ENCODE peak calls at places on chromosomes 7 and 10, in seven cellular contexts. F is H1, Y is HCT116, R is SK-N-SH, O is K562, Q is GM12878, V is HepG2. A is an unnamed sample.

GRCh38 chr7:141045126-141045841 is 28.6 kb upstream of the TMEM178B start:
- DNase-seq in F (no peak), Y (no peak), R (no peak), O (no peak), Q (no peak), V (no peak), A (no peak)

GRCh38 chr7:22992874-22993840 is 20.8 kb downstream of the HYCC1 start:
- DNase-seq in F (no peak), Y (no peak), R (no peak), O (no peak), Q (peak; percentile 65), V (no peak), A (no peak)

GRCh38 chr7:99514050-99514449 is 9.6 kb downstream of the ZKSCAN5 start:
- DNase-seq in F (no peak), Y (no peak), R (no peak), O (no peak), Q (no peak), V (no peak), A (no peak)

GRCh38 chr10:100509241-100509640 is 10.4 kb downstream of the SEC31B start:
- DNase-seq in F (no peak), Y (no peak), R (no peak), O (no peak), Q (no peak), V (no peak), A (no peak)

GRCh38 chr10:86334515-86335085 is 32.0 kb downstream of the GRID1 start:
- DNase-seq in F (peak; percentile 36), Y (peak; percentile 29), R (no peak), O (peak; percentile 3), Q (no peak), V (no peak), A (peak; percentile 91)

GRCh38 chr7:40922316-40922670 is 780.6 kb downstream of the INHBA start:
- DNase-seq in F (no peak), Y (no peak), R (no peak), O (no peak), Q (no peak), V (no peak), A (peak; percentile 45)

GRCh38 chr7:11437987-11438386 is 394.0 kb downstream of the THSD7A start:
- DNase-seq in F (no peak), Y (no peak), R (no peak), O (no peak), Q (no peak), V (no peak), A (no peak)

GRCh38 chr7:96188623-96188991 is 133.3 kb downstream of the SLC25A13 start:
- DNase-seq in F (no peak), Y (no peak), R (no peak), O (no peak), Q (no peak), V (no peak), A (no peak)

GRCh38 chr10:46255696-46256355 is 31.0 kb upstream of the ANTXRL start:
- DNase-seq in F (peak; percentile 62), Y (peak; percentile 54), R (peak; percentile 95), O (peak; percentile 70), Q (no peak), V (peak; percentile 43), A (peak; percentile 75)

GRCh38 chr7:103317009-103317408 is 19.8 kb downstream of the PMPCB start:
- DNase-seq in F (no peak), Y (no peak), R (no peak), O (no peak), Q (no peak), V (no peak), A (no peak)

GRCh38 chr7:117195361-117195760 is 127.5 kb downstream of the WNT2 start:
- DNase-seq in F (no peak), Y (no peak), R (no peak), O (no peak), Q (no peak), V (no peak), A (no peak)

GRCh38 chr7:141631525-141631924 is 70.4 kb downstream of the DENND11 start:
- DNase-seq in F (no peak), Y (no peak), R (no peak), O (peak; percentile 48), Q (no peak), V (no peak), A (no peak)

DNA sequence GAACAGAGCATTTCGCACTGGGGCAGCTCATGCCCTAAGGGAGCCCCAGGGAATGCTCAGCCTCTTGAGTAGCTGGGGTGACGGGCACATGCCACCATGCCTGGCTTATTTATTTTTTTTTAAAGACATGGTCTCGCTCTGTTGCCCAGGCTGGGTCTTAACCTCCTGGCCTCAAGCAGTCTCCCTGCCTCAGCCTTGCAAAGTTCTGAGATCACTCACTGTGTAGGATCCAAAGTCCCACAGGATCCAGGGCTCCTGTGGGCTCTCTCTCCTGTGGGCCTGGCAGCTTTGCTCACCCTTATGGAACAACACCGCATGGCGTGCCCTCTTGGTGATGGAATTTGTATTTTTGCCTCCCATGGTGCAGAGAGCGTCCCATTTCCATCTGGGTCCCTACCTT is 34.0 kb downstream of the TMEM120A start:
- DNase-seq in F (no peak), Y (no peak), R (no peak), O (no peak), Q (no peak), V (no peak), A (no peak)
- TF ChIP-seq JUND in F (no peak), Y (no peak), R (no peak), O (no peak), Q (no peak), V (no peak), A (no peak)

GRCh38 chr10:6786579-6787031 is 206.5 kb upstream of the PRKCQ start:
- DNase-seq in F (no peak), Y (no peak), R (peak; percentile 20), O (peak; percentile 29), Q (no peak), V (no peak), A (peak; percentile 43)
- TF ChIP-seq JUND in F (no peak), Y (no peak), R (no peak), O (no peak), Q (no peak), V (no peak), A (no peak)

DNA sequence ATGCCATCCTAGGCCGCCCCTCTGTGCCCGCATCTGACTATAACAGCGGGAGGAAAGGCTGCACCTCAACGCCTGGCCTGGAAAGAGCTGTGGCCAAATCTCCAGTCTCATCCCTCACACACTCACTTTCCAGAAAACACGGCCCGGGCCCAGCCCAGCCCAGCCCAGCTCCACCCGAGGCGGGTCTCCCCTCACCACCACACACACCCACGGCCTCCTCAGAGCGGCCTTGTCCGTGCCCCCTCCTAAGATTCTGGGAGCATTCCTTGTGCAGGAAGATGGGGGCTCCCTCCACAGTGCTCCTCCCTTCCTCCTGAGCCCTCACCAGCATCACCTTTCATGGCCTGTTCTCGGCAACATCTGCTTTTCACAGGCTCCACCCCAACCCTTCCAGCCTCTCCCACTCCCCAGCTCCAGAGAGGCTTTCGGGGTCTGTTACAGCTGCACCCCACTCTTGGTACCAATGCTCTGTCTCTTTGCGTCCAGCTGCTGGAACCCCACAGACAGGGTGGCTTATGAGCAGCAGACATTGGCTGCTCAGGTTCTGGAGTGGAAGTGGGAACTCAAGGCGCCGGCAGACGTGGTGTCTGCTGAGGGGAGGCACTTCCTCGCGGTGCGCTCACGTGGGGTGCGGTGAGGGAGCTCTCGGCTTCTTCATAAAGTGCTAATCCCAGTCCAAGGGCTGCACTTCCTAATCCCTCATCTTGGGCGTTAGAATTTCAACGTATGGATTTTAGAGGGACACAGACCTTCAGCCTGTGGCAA is 185.5 kb downstream of the ELFN1 start:
- DNase-seq in F (no peak), Y (no peak), R (no peak), O (no peak), Q (no peak), V (no peak), A (no peak)
- TF ChIP-seq JUND in F (no peak), Y (no peak), R (no peak), O (no peak), Q (no peak), V (no peak), A (no peak)

DNA sequence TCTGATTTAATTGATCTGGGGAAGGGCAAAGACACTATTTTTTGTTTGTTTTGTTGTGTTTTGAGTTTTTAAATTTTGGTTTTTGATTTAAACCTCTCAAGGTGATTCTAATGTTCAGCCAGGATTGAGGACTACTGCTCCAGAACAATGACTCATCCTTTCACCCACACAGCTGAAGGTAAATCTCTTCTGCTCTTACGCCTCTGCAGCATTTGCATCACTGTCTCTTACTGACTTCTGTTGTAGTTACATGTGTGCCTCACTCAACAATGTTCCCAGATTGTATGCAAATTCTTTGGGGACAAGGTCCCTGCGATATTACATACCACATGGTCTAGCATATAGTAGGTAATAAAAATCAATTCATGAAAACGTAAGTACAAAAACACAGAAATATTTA is 467.5 kb upstream of the LRRN3 start:
- DNase-seq in F (no peak), Y (no peak), R (no peak), O (no peak), Q (no peak), V (no peak), A (no peak)
- TF ChIP-seq JUND in F (no peak), Y (no peak), R (no peak), O (no peak), Q (no peak), V (no peak), A (no peak)

GRCh38 chr7:110827287-110827855 is 263.6 kb upstream of the LRRN3 start:
- DNase-seq in F (no peak), Y (no peak), R (no peak), O (no peak), Q (no peak), V (no peak), A (no peak)
- TF ChIP-seq JUND in F (no peak), Y (no peak), R (no peak), O (no peak), Q (no peak), V (no peak), A (no peak)

GRCh38 chr7:65475734-65476319 is 102.2 kb downstream of the ZNF92 start:
- DNase-seq in F (peak; percentile 23), Y (no peak), R (no peak), O (no peak), Q (peak; percentile 67), V (peak; percentile 93), A (no peak)
- TF ChIP-seq JUND in F (no peak), Y (no peak), R (no peak), O (no peak), Q (no peak), V (no peak), A (no peak)

A was measured in T47D.